ENCODE peak calls at places on chromosome 18, in four cellular contexts. R is fibroblast of lung, D is breast epithelium, P is upper lobe of left lung. G is an unnamed sample.

GRCh38 chr18:22667616-22668422 is 250.1 kb upstream of the CTAGE1 start:
- DNase-seq in R (peak), D (no peak), P (no peak), G (peak)

GRCh38 chr18:35581555-35582309 is at the start of gene GALNT1:
- DNase-seq in R (peak), D (no peak), P (peak), G (peak)

GRCh38 chr18:22703883-22704626 is 229.1 kb upstream of the RBBP8 start:
- DNase-seq in R (peak), D (no peak), P (no peak), G (no peak)

GRCh38 chr18:35905436-35905835 is 67.0 kb upstream of the RMP24 start:
- DNase-seq in R (no peak), D (peak), P (no peak), G (no peak)

GRCh38 chr18:31929273-31929672 is 13.7 kb downstream of the TRAPPC8 start:
- DNase-seq in R (no peak), D (no peak), P (no peak), G (no peak)

GRCh38 chr18:24063121-24063731 is 48.7 kb downstream of the TTC39C start:
- DNase-seq in R (peak), D (no peak), P (no peak), G (no peak)

GRCh38 chr18:42578781-42579180 is 536.7 kb downstream of the RIT2 start:
- DNase-seq in R (no peak), D (no peak), P (no peak), G (peak)

GRCh38 chr18:9422816-9423519 is 52.3 kb upstream of the RALBP1 start:
- DNase-seq in R (no peak), D (no peak), P (no peak), G (no peak)

GRCh38 chr18:45106331-45106774 is 425.7 kb downstream of the SETBP1 start:
- DNase-seq in R (peak), D (no peak), P (no peak), G (no peak)

GRCh38 chr18:3061581-3062416 is 48.9 kb upstream of the LPIN2 start:
- DNase-seq in R (no peak), D (no peak), P (no peak), G (no peak)

GRCh38 chr18:51082571-51083264 is 52.7 kb downstream of the SMAD4 start:
- DNase-seq in R (no peak), D (no peak), P (no peak), G (no peak)

GRCh38 chr18:36693931-36694661 is 134.7 kb downstream of the TPGS2 start:
- DNase-seq in R (no peak), D (no peak), P (no peak), G (peak)

GRCh38 chr18:9008709-9009635 is 93.5 kb upstream of the NDUFV2 start:
- DNase-seq in R (no peak), D (no peak), P (no peak), G (no peak)

GRCh38 chr18:36572135-36572856 is 256.5 kb downstream of the TPGS2 start:
- DNase-seq in R (peak), D (peak), P (no peak), G (peak)

GRCh38 chr18:56009451-56009850 is 421.5 kb upstream of the TCF4 start:
- DNase-seq in R (no peak), D (no peak), P (no peak), G (no peak)

GRCh38 chr18:12233378-12233777 is 20.8 kb upstream of the CIDEA start:
- DNase-seq in R (no peak), D (no peak), P (no peak), G (no peak)

GRCh38 chr18:11541179-11541578 is 68.2 kb upstream of the SLC35G4 start:
- DNase-seq in R (no peak), D (no peak), P (no peak), G (no peak)

GRCh38 chr18:11553098-11553940 is 56.1 kb upstream of the SLC35G4 start:
- DNase-seq in R (peak), D (no peak), P (no peak), G (no peak)

GRCh38 chr18:2656237-2657042 is 914 bp downstream of the SMCHD1 start:
- DNase-seq in R (peak), D (peak), P (peak), G (peak)

GRCh38 chr18:12441475-12442035 is 33.8 kb downstream of the PRELID3A start:
- DNase-seq in R (no peak), D (no peak), P (no peak), G (no peak)

GRCh38 chr18:32289480-32290075 is 99.7 kb downstream of the MEP1B start:
- DNase-seq in R (peak), D (no peak), P (no peak), G (peak)

GRCh38 chr18:12722731-12723130 is 19.9 kb downstream of the PSMG2 start:
- DNase-seq in R (no peak), D (no peak), P (no peak), G (no peak)

GRCh38 chr18:9803698-9804516 is 81.9 kb upstream of the TXNDC2 start:
- DNase-seq in R (no peak), D (peak), P (peak), G (no peak)

GRCh38 chr18:12302391-12303147 is 5.5 kb upstream of the TUBB6 start:
- DNase-seq in R (no peak), D (no peak), P (no peak), G (no peak)

GRCh38 chr18:34115409-34116081 is 109.2 kb downstream of the NOL4 start:
- DNase-seq in R (no peak), D (no peak), P (no peak), G (no peak)

GRCh38 chr18:3757361-3757760 is 307.4 kb downstream of the TGIF1 start:
- DNase-seq in R (no peak), D (no peak), P (no peak), G (no peak)

GRCh38 chr18:56282234-56283104 is 355.9 kb downstream of the TXNL1 start:
- DNase-seq in R (no peak), D (no peak), P (no peak), G (no peak)

GRCh38 chr18:59878644-59879043 is 21.2 kb upstream of the PMAIP1 start:
- DNase-seq in R (no peak), D (no peak), P (no peak), G (no peak)

GRCh38 chr18:76429262-76430126 is 65.5 kb downstream of the ZNF516 start:
- DNase-seq in R (no peak), D (no peak), P (no peak), G (no peak)

GRCh38 chr18:484749-485464 is 15.6 kb downstream of the COLEC12 start:
- DNase-seq in R (no peak), D (no peak), P (no peak), G (no peak)

GRCh38 chr18:79368681-79369080 is 27.0 kb upstream of the NFATC1 start:
- DNase-seq in R (no peak), D (no peak), P (no peak), G (no peak)

GRCh38 chr18:23450022-23450421 is 3.1 kb upstream of the RIOK3 start:
- DNase-seq in R (no peak), D (no peak), P (no peak), G (no peak)

GRCh38 chr18:22563098-22563707 is 145.5 kb upstream of the CTAGE1 start:
- DNase-seq in R (peak), D (peak), P (no peak), G (peak)

GRCh38 chr18:4224031-4224704 is 230.9 kb downstream of the DLGAP1 start:
- DNase-seq in R (no peak), D (no peak), P (no peak), G (no peak)

GRCh38 chr18:36181898-36182506 is 5.3 kb upstream of the MOCOS start:
- DNase-seq in R (no peak), D (no peak), P (no peak), G (no peak)

GRCh38 chr18:11995445-11996189 is 14.3 kb downstream of the IMPA2 start:
- DNase-seq in R (peak), D (peak), P (no peak), G (peak)

GRCh38 chr18:9810216-9810804 is 75.5 kb upstream of the TXNDC2 start:
- DNase-seq in R (peak), D (no peak), P (no peak), G (no peak)

DNA sequence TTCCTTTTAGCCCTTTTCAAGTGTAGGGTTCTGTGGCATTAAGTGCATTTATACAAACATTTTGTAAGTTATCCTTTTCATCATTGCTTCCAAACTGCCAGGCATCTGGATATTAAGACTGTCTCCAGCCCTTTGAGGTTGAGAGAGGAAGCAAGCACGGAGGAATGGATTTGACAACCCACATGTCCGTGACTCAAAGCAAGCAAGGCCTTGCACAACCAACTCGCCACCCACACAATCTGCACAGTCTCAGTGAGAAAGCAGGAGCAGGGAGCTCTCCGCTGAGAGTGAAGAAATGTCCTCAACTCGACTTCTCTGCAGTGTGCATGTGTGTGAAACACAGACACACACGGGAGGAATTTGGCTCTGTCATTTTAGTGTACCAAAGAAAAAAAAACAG is 65.5 kb downstream of the ATP8B1 start:
- DNase-seq in R (peak), D (peak), P (no peak), G (peak)
- H3K4me3 ChIP-seq in R (peak), D (no peak), P (no peak), G (no peak)

DNA sequence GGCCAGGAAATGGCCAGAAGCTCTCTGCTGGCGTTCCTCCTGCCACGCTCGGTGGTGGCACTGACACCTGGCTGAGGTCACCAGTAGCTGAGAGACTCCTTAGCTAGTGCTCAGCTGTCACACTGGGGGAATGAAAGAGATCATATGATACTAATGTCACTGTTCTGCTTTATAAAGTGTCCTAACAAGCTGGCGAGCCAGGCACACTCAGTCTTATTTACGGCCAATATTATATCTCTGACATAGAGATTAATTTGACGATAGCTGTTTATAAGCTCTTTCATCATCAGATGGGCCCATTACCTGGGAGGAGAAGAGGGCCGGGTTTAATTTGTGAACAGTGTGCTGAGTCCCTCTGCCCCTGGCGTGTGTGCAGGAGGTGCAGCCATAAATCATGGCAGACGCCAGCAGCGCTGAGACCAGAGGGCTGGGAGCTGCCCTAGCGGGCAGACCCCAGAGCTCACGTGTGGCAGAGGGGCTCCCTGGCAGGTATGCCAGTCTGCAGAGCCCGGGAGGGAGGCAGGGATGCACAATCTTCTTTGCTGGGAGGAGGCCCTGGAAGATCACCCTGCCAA is 246.5 kb downstream of the HAUS1 start:
- DNase-seq in R (no peak), D (no peak), P (no peak), G (no peak)
- H3K4me3 ChIP-seq in R (no peak), D (no peak), P (no peak), G (no peak)

DNA sequence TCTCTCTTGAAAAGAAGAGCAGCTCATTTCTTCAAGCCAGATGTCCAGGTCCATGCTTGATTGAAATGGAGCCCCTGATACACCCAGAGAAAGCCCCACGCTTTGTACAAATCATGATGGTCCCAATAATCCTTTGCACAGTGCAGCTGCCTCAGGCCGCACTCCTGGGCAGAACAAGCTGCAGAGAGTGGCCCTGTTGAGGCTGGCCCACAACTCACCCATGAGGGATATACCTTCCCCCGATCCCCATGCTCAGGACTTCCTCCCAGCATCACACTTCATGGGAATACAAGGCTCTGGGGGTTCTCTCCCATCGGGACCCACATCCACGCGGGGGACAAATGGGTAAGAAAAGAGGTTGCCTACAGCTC is 181.8 kb downstream of the CTIF start:
- DNase-seq in R (no peak), D (no peak), P (no peak), G (no peak)
- H3K4me3 ChIP-seq in R (no peak), D (no peak), P (no peak), G (no peak)

DNA sequence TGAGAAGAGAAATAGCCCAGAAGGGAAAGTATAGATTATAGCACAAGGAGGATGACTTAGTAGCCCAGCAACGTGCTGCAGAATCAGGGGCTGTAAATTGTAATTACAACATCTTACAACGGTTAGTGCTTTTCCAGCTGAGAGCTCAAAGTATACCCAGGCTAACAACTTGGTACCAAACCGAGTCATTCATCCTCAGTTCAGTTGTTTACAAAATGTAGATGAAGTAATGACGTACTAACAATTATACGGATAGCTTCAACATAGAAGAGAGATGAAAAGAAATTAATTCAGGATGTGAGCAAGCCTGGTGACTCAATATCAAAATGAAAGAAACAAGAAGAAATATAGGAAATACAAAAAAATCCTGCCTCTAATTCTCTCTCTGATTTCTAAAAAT is 99.2 kb downstream of the DYNAP start:
- DNase-seq in R (peak), D (no peak), P (no peak), G (no peak)
- H3K4me3 ChIP-seq in R (no peak), D (no peak), P (no peak), G (no peak)

DNA sequence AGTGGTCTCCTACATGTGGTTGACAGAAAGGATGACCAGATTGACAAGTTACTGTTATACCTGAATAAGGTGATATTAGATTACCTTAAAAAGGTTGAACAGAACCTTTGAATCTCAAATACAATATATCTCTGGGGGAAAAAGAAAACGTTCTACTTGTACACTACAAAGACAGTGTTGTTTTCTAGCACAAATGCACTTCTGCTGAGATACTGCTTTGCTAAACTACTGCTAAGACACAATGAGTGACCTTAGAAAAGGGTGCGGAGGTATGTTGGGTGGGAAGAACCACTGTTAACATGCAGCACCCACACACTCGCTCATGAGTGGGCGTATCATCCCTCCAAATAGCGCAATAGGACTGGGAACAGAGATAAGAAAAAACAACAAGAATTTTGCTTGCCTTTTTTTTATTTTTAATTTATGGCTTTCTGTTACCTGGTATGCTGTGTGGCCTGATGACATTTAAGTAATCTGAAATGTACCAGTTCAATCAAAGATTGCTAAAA is 6.1 kb downstream of the BCL2 start:
- DNase-seq in R (no peak), D (no peak), P (no peak), G (no peak)
- H3K4me3 ChIP-seq in R (no peak), D (no peak), P (no peak), G (no peak)

DNA sequence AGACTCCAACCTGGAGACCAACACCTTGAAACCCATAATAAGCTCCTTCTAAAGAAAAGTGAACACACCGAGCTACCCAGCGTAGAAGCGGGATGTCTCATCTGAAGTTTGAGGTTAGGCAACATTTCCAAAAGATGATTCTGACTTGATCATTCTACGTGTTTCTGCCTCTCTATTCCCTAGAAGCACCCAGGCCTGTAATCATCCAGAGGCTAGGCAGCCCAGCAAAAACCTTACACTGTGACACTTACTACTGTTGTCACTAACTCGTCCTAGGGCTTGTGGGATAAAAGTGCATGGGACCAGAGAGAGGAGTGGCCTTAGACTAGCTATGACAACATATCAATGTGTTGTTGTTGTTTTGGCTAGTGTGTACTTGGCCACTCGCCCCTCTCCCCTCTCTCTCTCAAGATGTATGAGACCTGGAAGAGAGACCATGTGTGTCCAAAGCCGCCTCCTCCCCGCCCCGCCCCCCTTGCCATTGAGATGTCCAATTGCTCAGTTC is 1.4 kb downstream of the ZBTB14 start:
- DNase-seq in R (no peak), D (peak), P (no peak), G (peak)
- H3K4me3 ChIP-seq in R (peak), D (peak), P (peak), G (peak)